ENCODE peak calls at places on chromosomes 7 and 10, in ten cellular contexts. One of them, this sample, is unnamed.
A peak's percentile ranks its signal among the peaks of the same experiment; 100 is the strongest.

GRCh38 chr7:151852486-151853396 is 24.2 kb downstream of the PRKAG2 start:
- DNase-seq in GM12891: no peak
- DNase-seq in stimulated activated CD8-positive, alpha-beta memory T cell treated with anti-CD3 and anti-CD28 coated beads, Interleukin-15, amount 100 ng/mL, for 1 hour: no peak
- DNase-seq in dorsolateral prefrontal cortex: no peak
- DNase-seq in cardiac muscle cell: no peak
- DNase-seq in choroid plexus epithelial cell: no peak
- DNase-seq in T follicular helper cell: no peak
- DNase-seq in hypothalamus: no peak
- DNase-seq in T-helper 9 cell: no peak
- DNase-seq in activated T-cell treated with anti-CD3 and anti-CD28 coated beads for 48 hours: no peak
- DNase-seq in this sample: no peak

GRCh38 chr7:20235303-20235702 is 18.1 kb upstream of the MACC1 start:
- DNase-seq in stimulated activated CD8-positive, alpha-beta memory T cell treated with anti-CD3 and anti-CD28 coated beads, Interleukin-15, amount 100 ng/mL, for 1 hour: no peak
- DNase-seq in hypothalamus: no peak
- DNase-seq in cardiac muscle cell: no peak
- DNase-seq in activated T-cell treated with anti-CD3 and anti-CD28 coated beads for 48 hours: no peak
- DNase-seq in dorsolateral prefrontal cortex: no peak
- DNase-seq in T follicular helper cell: no peak
- DNase-seq in choroid plexus epithelial cell: no peak
- DNase-seq in T-helper 9 cell: no peak
- DNase-seq in GM12891: no peak
- DNase-seq in this sample: no peak

GRCh38 chr10:118850418-118851061 is 95.8 kb upstream of the CACUL1 start:
- DNase-seq in T follicular helper cell: peak; percentile 35
- DNase-seq in activated T-cell treated with anti-CD3 and anti-CD28 coated beads for 48 hours: peak; percentile 67
- DNase-seq in GM12891: peak; percentile 24
- DNase-seq in cardiac muscle cell: peak; percentile 70
- DNase-seq in hypothalamus: no peak
- DNase-seq in dorsolateral prefrontal cortex: peak; percentile 27
- DNase-seq in choroid plexus epithelial cell: peak; percentile 77
- DNase-seq in T-helper 9 cell: peak; percentile 44
- DNase-seq in stimulated activated CD8-positive, alpha-beta memory T cell treated with anti-CD3 and anti-CD28 coated beads, Interleukin-15, amount 100 ng/mL, for 1 hour: peak; percentile 35
- DNase-seq in this sample: peak; percentile 62

GRCh38 chr7:44149571-44150465 is 8.7 kb upstream of the MYL7 start:
- DNase-seq in stimulated activated CD8-positive, alpha-beta memory T cell treated with anti-CD3 and anti-CD28 coated beads, Interleukin-15, amount 100 ng/mL, for 1 hour: no peak
- DNase-seq in T follicular helper cell: no peak
- DNase-seq in dorsolateral prefrontal cortex: no peak
- DNase-seq in GM12891: no peak
- DNase-seq in activated T-cell treated with anti-CD3 and anti-CD28 coated beads for 48 hours: no peak
- DNase-seq in cardiac muscle cell: peak; percentile 10
- DNase-seq in T-helper 9 cell: no peak
- DNase-seq in choroid plexus epithelial cell: peak; percentile 35
- DNase-seq in hypothalamus: no peak
- DNase-seq in this sample: peak; percentile 68

GRCh38 chr10:77902159-77902558 is 24.4 kb downstream of the DLG5 start:
- DNase-seq in T-helper 9 cell: no peak
- DNase-seq in choroid plexus epithelial cell: no peak
- DNase-seq in cardiac muscle cell: no peak
- DNase-seq in T follicular helper cell: no peak
- DNase-seq in GM12891: no peak
- DNase-seq in hypothalamus: no peak
- DNase-seq in dorsolateral prefrontal cortex: no peak
- DNase-seq in activated T-cell treated with anti-CD3 and anti-CD28 coated beads for 48 hours: no peak
- DNase-seq in stimulated activated CD8-positive, alpha-beta memory T cell treated with anti-CD3 and anti-CD28 coated beads, Interleukin-15, amount 100 ng/mL, for 1 hour: no peak
- DNase-seq in this sample: no peak

GRCh38 chr7:35878356-35878755 is 77.5 kb downstream of the SEPTIN7 start:
- DNase-seq in dorsolateral prefrontal cortex: no peak
- DNase-seq in T-helper 9 cell: no peak
- DNase-seq in GM12891: no peak
- DNase-seq in hypothalamus: no peak
- DNase-seq in activated T-cell treated with anti-CD3 and anti-CD28 coated beads for 48 hours: no peak
- DNase-seq in stimulated activated CD8-positive, alpha-beta memory T cell treated with anti-CD3 and anti-CD28 coated beads, Interleukin-15, amount 100 ng/mL, for 1 hour: no peak
- DNase-seq in T follicular helper cell: no peak
- DNase-seq in cardiac muscle cell: no peak
- DNase-seq in choroid plexus epithelial cell: peak; percentile 18
- DNase-seq in this sample: no peak

GRCh38 chr7:102912742-102913141 is at the start of gene LRRC17:
- DNase-seq in GM12891: no peak
- DNase-seq in dorsolateral prefrontal cortex: no peak
- DNase-seq in T follicular helper cell: no peak
- DNase-seq in activated T-cell treated with anti-CD3 and anti-CD28 coated beads for 48 hours: no peak
- DNase-seq in hypothalamus: no peak
- DNase-seq in T-helper 9 cell: no peak
- DNase-seq in choroid plexus epithelial cell: peak; percentile 96
- DNase-seq in stimulated activated CD8-positive, alpha-beta memory T cell treated with anti-CD3 and anti-CD28 coated beads, Interleukin-15, amount 100 ng/mL, for 1 hour: no peak
- DNase-seq in cardiac muscle cell: peak; percentile 96
- DNase-seq in this sample: peak; percentile 87

GRCh38 chr10:5975641-5976473 is 1.5 kb downstream of the IL15RA start:
- DNase-seq in dorsolateral prefrontal cortex: no peak
- DNase-seq in cardiac muscle cell: peak; percentile 64
- DNase-seq in activated T-cell treated with anti-CD3 and anti-CD28 coated beads for 48 hours: peak; percentile 48
- DNase-seq in hypothalamus: no peak
- DNase-seq in stimulated activated CD8-positive, alpha-beta memory T cell treated with anti-CD3 and anti-CD28 coated beads, Interleukin-15, amount 100 ng/mL, for 1 hour: peak; percentile 4
- DNase-seq in T-helper 9 cell: peak; percentile 15
- DNase-seq in T follicular helper cell: no peak
- DNase-seq in GM12891: peak; percentile 60
- DNase-seq in choroid plexus epithelial cell: peak; percentile 27
- DNase-seq in this sample: peak; percentile 41

GRCh38 chr10:43861966-43862751 is 213.5 kb upstream of the ZNF32 start:
- DNase-seq in choroid plexus epithelial cell: peak; percentile 69
- DNase-seq in T-helper 9 cell: no peak
- DNase-seq in activated T-cell treated with anti-CD3 and anti-CD28 coated beads for 48 hours: no peak
- DNase-seq in cardiac muscle cell: peak; percentile 89
- DNase-seq in GM12891: no peak
- DNase-seq in stimulated activated CD8-positive, alpha-beta memory T cell treated with anti-CD3 and anti-CD28 coated beads, Interleukin-15, amount 100 ng/mL, for 1 hour: no peak
- DNase-seq in hypothalamus: no peak
- DNase-seq in T follicular helper cell: no peak
- DNase-seq in dorsolateral prefrontal cortex: no peak
- DNase-seq in this sample: peak; percentile 82

GRCh38 chr7:35729061-35729783 is 34.3 kb upstream of the HERPUD2 start:
- DNase-seq in dorsolateral prefrontal cortex: no peak
- DNase-seq in choroid plexus epithelial cell: no peak
- DNase-seq in T-helper 9 cell: peak; percentile 15
- DNase-seq in activated T-cell treated with anti-CD3 and anti-CD28 coated beads for 48 hours: no peak
- DNase-seq in cardiac muscle cell: no peak
- DNase-seq in GM12891: no peak
- DNase-seq in hypothalamus: no peak
- DNase-seq in T follicular helper cell: no peak
- DNase-seq in stimulated activated CD8-positive, alpha-beta memory T cell treated with anti-CD3 and anti-CD28 coated beads, Interleukin-15, amount 100 ng/mL, for 1 hour: peak; percentile 12
- DNase-seq in this sample: no peak

GRCh38 chr7:94228678-94229077 is 166.0 kb upstream of the COL1A2 start:
- DNase-seq in stimulated activated CD8-positive, alpha-beta memory T cell treated with anti-CD3 and anti-CD28 coated beads, Interleukin-15, amount 100 ng/mL, for 1 hour: no peak
- DNase-seq in T follicular helper cell: no peak
- DNase-seq in choroid plexus epithelial cell: peak; percentile 76
- DNase-seq in dorsolateral prefrontal cortex: no peak
- DNase-seq in T-helper 9 cell: no peak
- DNase-seq in GM12891: no peak
- DNase-seq in activated T-cell treated with anti-CD3 and anti-CD28 coated beads for 48 hours: no peak
- DNase-seq in hypothalamus: no peak
- DNase-seq in cardiac muscle cell: peak; percentile 48
- DNase-seq in this sample: no peak